ENCODE peak calls at places on chromosome 18, in seven cellular contexts. B is left kidney, J is germinal center, Q is NCI-H2081 treated with DMSO at 0.1 percent for 48 hours, M is left lung, N is neural crest cell, R is posterior vena cava. A is an unnamed sample.

GRCh38 chr18:35516789-35517188 is 19.0 kb upstream of the INO80C start:
- DNase-seq in B (no peak), J (no peak), Q (no peak), M (no peak), N (no peak), R (no peak), A (no peak)

GRCh38 chr18:68418881-68419280 is 296.0 kb downstream of the TMX3 start:
- DNase-seq in B (no peak), J (no peak), Q (no peak), M (no peak), N (no peak), R (no peak), A (no peak)

GRCh38 chr18:43420950-43421349 is 143.7 kb upstream of the SYT4 start:
- DNase-seq in B (peak; percentile 6), J (no peak), Q (no peak), M (no peak), N (no peak), R (no peak), A (peak; percentile 20)

GRCh38 chr18:5604778-5605177 is 61.0 kb upstream of the EPB41L3 start:
- DNase-seq in B (no peak), J (no peak), Q (no peak), M (no peak), N (no peak), R (no peak), A (no peak)

GRCh38 chr18:4264347-4264791 is 190.7 kb downstream of the DLGAP1 start:
- DNase-seq in B (no peak), J (no peak), Q (no peak), M (no peak), N (no peak), R (no peak), A (no peak)

GRCh38 chr18:32888311-32888710 is 115.5 kb upstream of the KLHL14 start:
- DNase-seq in B (peak; percentile 95), J (no peak), Q (no peak), M (no peak), N (no peak), R (no peak), A (no peak)

GRCh38 chr18:64972545-64972944 is 778.3 kb upstream of the CDH7 start:
- DNase-seq in B (peak; percentile 21), J (no peak), Q (no peak), M (no peak), N (no peak), R (no peak), A (no peak)

GRCh38 chr18:23307567-23308295 is 145.4 kb upstream of the RIOK3 start:
- DNase-seq in B (no peak), J (no peak), Q (no peak), M (no peak), N (no peak), R (no peak), A (no peak)

GRCh38 chr18:25225152-25225551 is 126.8 kb downstream of the ZNF521 start:
- DNase-seq in B (no peak), J (no peak), Q (no peak), M (no peak), N (no peak), R (no peak), A (no peak)

GRCh38 chr18:32529737-32530420 is 59.2 kb upstream of the GAREM1 start:
- DNase-seq in B (no peak), J (no peak), Q (no peak), M (no peak), N (no peak), R (no peak), A (no peak)

GRCh38 chr18:76386071-76386470 is 109.0 kb downstream of the ZNF516 start:
- DNase-seq in B (no peak), J (no peak), Q (no peak), M (no peak), N (no peak), R (no peak), A (no peak)

GRCh38 chr18:49011291-49011746 is 60.6 kb upstream of the SMAD7 start:
- DNase-seq in B (no peak), J (no peak), Q (no peak), M (peak; percentile 39), N (no peak), R (peak; percentile 67), A (no peak)

A was measured in NAMALWA.